ENCODE peak calls at places on chromosomes 13 and 19, in four cellular contexts. B is heart left ventricle, Q is HCT116, U is spleen. L is an unnamed sample.
A peak's percentile ranks its signal among the peaks of the same experiment; 100 is the strongest.

GRCh38 chr19:50658438-50659317 is 9.4 kb downstream of the C19orf81 start:
- DNase-seq in B (peak; percentile 83), Q (peak; percentile 68), U (peak; percentile 82), L (peak; percentile 60)

GRCh38 chr13:98761126-98761978 is 8.9 kb upstream of the SLC15A1 start:
- DNase-seq in B (no peak), Q (no peak), U (no peak), L (no peak)

GRCh38 chr19:39937094-39937493 is 2.7 kb upstream of the FCGBP start:
- DNase-seq in B (no peak), Q (no peak), U (no peak), L (no peak)

GRCh38 chr13:112510002-112510780 is 77.8 kb downstream of the TUBGCP3 start:
- DNase-seq in B (no peak), Q (peak; percentile 53), U (no peak), L (peak; percentile 31)

GRCh38 chr13:71861769-71862168 is 5.2 kb downstream of the DACH1 start:
- DNase-seq in B (no peak), Q (no peak), U (no peak), L (no peak)

GRCh38 chr19:29376855-29377354 is 148.9 kb upstream of the VSTM2B start:
- DNase-seq in B (no peak), Q (no peak), U (peak; percentile 41), L (no peak)

GRCh38 chr13:74136089-74136658 is 2.0 kb upstream of the KLF12 start:
- DNase-seq in B (peak; percentile 59), Q (no peak), U (peak; percentile 86), L (peak; percentile 63)

GRCh38 chr13:41015920-41016319 is 3.2 kb downstream of the ELF1 start:
- DNase-seq in B (no peak), Q (no peak), U (no peak), L (no peak)

GRCh38 chr19:1809663-1810062 is 2.4 kb downstream of the ATP8B3 start:
- DNase-seq in B (peak; percentile 42), Q (no peak), U (peak; percentile 74), L (no peak)

GRCh38 chr19:48749571-48750198 is 2.8 kb downstream of the FUT1 start:
- DNase-seq in B (no peak), Q (no peak), U (no peak), L (no peak)

GRCh38 chr19:50702870-50703829 is 16.5 kb downstream of the SHANK1 start:
- DNase-seq in B (no peak), Q (no peak), U (peak; percentile 44), L (no peak)

GRCh38 chr13:87999141-87999765 is 328.1 kb downstream of the SLITRK5 start:
- DNase-seq in B (no peak), Q (no peak), U (no peak), L (no peak)

GRCh38 chr19:31350033-31350692 is 927 bp upstream of the TSHZ3 start:
- DNase-seq in B (peak; percentile 71), Q (no peak), U (peak; percentile 81), L (peak; percentile 37)

GRCh38 chr13:43905435-43906031 is 25.8 kb downstream of the LACC1 start:
- DNase-seq in B (no peak), Q (peak; percentile 58), U (no peak), L (no peak)

GRCh38 chr19:4851551-4852290 is 15.7 kb downstream of the PLIN3 start:
- DNase-seq in B (peak; percentile 87), Q (no peak), U (peak; percentile 90), L (peak; percentile 77)

GRCh38 chr13:95628488-95628887 is 16.0 kb downstream of the DZIP1 start:
- DNase-seq in B (no peak), Q (no peak), U (no peak), L (no peak)

GRCh38 chr19:39996218-39996810 is 546 bp upstream of the ZNF546 start:
- DNase-seq in B (no peak), Q (peak; percentile 29), U (no peak), L (no peak)

GRCh38 chr13:32881074-32881791 is 135.0 kb upstream of the KL start:
- DNase-seq in B (no peak), Q (no peak), U (no peak), L (no peak)

GRCh38 chr13:24341439-24341838 is 32.1 kb downstream of the C1QTNF9 start:
- DNase-seq in B (no peak), Q (peak; percentile 19), U (no peak), L (no peak)

GRCh38 chr19:50328257-50329145 is 676 bp downstream of the KCNC3 start:
- DNase-seq in B (no peak), Q (no peak), U (peak; percentile 86), L (peak; percentile 62)

DNA sequence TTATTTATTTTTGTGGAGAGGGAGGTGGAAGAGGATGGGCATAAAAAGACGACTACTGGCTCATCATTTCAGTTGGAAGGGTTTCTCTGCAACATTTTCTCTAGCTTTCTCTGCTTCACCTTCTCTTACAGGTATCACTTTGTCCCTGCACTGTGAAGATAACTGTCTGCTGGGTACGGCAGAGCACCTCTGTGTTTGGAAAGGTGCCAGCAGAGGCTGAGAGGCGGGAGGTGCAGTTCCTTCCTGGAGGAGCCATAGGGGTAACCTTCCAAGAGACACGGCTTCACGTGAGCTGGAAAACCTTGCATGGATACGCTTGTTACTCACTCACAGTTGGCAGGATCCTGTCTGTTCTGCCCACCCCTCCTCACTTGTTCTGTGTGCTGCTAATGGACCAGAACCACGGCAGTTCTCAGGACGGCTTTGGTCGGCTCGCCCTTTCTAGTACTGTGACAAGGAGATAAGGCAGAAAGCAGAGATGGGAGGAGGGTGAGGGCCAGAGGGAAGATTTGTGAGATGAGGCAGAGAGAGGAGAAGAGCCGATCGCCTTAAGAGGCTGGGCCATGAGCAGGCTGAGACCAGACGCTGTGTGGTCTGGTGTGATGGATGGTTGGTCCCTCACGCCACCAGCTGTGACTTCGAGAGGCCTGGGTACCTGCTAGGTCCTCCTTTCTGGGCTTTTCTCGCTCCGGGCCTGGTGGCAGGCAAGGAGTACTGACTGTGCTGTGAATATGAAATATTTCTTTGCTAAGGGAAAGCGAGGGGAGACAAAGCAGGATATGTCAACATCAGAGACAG is 66.8 kb downstream of the MRPL57 start:
- DNase-seq in B (no peak), Q (no peak), U (no peak), L (no peak)
- TF ChIP-seq POLR2A in B (no peak), Q (no peak), U (no peak), L (no peak)

DNA sequence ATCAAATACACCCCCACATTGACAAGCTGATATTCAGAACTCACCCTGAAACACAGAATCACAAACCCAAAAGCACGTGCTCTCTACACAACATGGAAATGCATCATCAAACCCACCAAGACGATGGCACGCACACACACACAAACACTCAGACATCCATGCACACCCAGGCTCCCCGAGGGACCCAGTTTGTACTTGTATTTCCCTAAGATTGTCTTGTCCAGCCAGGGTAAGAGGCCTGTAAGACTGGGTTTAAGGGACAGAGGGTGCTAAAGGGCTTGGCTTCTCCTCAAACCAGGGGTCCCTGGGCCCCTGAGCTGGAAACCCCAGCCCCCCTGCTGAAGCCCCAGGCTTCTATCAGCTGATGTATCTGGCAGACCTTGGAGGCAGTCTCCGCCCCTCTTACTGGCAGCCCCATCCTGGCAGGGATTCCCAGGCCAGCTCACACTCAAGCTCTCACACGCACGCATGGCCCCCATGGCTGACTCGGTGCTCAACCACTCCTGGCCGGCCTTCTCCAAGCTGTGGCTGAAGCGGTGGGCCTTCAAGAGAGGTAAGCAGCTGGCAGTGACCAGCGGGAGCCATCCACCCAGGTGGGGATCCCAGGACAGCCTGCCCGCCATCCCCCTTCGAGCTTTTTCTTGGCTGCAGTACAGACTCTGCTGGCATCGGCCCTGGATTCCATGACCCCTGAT is 6.6 kb downstream of the ARHGEF18 start:
- DNase-seq in B (no peak), Q (no peak), U (peak; percentile 77), L (peak; percentile 49)
- TF ChIP-seq POLR2A in B (no peak), Q (no peak), U (no peak), L (no peak)

GRCh38 chr19:57351867-57352266 is 796 bp downstream of the ZNF304 start:
- DNase-seq in B (no peak), Q (no peak), U (no peak), L (no peak)

GRCh38 chr19:57355916-57356315 is 4.8 kb downstream of the ZNF304 start:
- DNase-seq in B (no peak), Q (no peak), U (no peak), L (no peak)

GRCh38 chr19:57348136-57348535 is 2.9 kb upstream of the ZNF304 start:
- DNase-seq in B (no peak), Q (no peak), U (no peak), L (no peak)

DNA sequence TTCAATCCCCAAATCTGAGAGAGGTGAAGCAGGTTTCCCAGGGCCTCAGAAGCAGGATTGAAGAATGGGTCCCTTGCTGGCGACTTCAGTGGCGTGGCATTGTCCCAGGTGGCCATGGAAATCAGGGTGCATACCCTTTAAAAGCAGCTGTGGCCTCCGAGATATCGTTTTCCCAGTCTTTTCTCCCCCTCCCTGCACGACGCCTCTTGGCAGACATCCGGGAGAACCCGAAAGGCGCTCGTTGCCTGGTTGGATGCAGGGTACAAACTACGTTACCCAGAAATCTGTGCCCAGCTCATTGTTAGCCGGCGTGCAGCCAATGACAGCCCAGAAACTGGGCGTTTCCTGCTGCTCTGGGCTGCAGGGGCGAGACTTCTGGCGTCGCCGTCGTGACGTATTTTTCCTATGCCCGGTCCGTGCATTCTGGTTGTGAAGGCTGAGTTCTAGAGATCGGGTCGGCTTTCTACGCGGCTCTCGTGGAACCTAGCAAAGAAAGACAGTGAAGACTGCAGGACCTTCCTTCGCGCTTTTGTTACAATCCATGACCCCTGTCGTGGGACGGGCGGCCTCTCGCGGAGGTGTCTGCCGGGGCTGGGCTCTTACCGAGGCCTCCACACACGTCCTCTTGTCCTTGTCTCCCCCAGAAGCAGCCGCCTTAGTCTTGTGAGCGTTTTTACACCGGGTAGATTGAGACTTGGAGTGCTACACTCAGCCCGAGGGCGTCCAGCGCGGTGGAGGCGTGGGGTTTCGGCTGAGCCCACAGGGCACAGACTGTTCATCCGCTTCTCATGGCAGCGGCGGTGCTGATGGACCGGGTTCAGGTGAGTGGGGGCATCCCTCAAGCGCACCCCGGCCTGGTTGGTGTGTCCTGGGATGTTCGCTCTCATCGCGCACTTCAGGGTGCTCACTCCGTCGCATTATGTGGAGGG is at the start of gene ZNF304:
- DNase-seq in B (peak; percentile 95), Q (peak; percentile 91), U (peak; percentile 97), L (peak; percentile 97)
- TF ChIP-seq POLR2A in B (peak; percentile 43), Q (no peak), U (no peak), L (no peak)

GRCh38 chr19:3721131-3721899 is 13.1 kb downstream of the TJP3 start:
- DNase-seq in B (peak; percentile 89), Q (peak; percentile 95), U (peak; percentile 94), L (peak; percentile 77)
- TF ChIP-seq POLR2A in B (no peak), Q (no peak), U (peak; percentile 48), L (peak; percentile 39)

GRCh38 chr13:38674208-38674607 is 12.7 kb upstream of the FREM2 start:
- DNase-seq in B (no peak), Q (no peak), U (no peak), L (no peak)

GRCh38 chr13:38670627-38671026 is 16.2 kb upstream of the FREM2 start:
- DNase-seq in B (no peak), Q (no peak), U (no peak), L (no peak)

GRCh38 chr13:38664920-38665319 is 22.0 kb upstream of the FREM2 start:
- DNase-seq in B (no peak), Q (no peak), U (no peak), L (no peak)

GRCh38 chr13:38667526-38668094 is 19.3 kb upstream of the FREM2 start:
- DNase-seq in B (no peak), Q (no peak), U (no peak), L (no peak)

GRCh38 chr13:38669234-38669964 is 17.5 kb upstream of the FREM2 start:
- DNase-seq in B (no peak), Q (no peak), U (no peak), L (no peak)
- TF ChIP-seq POLR2A in B (no peak), Q (no peak), U (no peak), L (no peak)

L was measured in right lobe of liver.